ENCODE peak calls at places on chromosomes 5 and 9, in ten cellular contexts. T, A, S, E, Q, K, U, X, F and N are unnamed samples.

GRCh38 chr9:104121022-104121421 is 26.9 kb downstream of the SMC2 start:
- DNase-seq in T (no peak), A (no peak), S (no peak), E (no peak), Q (no peak), K (no peak), U (no peak), X (no peak), F (no peak), N (no peak)

GRCh38 chr5:170513856-170514255 is 10.0 kb downstream of the KCNIP1 start:
- DNase-seq in T (no peak), A (no peak), S (no peak), E (no peak), Q (no peak), K (no peak), U (no peak), X (no peak), F (no peak), N (no peak)

GRCh38 chr5:88833371-88834107 is 49.4 kb downstream of the MEF2C start:
- DNase-seq in T (no peak), A (peak; percentile 78), S (peak; percentile 30), E (peak; percentile 6), Q (no peak), K (no peak), U (peak; percentile 21), X (peak; percentile 60), F (no peak), N (no peak)

GRCh38 chr5:110916373-110917049 is 155.0 kb upstream of the TSLP start:
- DNase-seq in T (no peak), A (no peak), S (no peak), E (no peak), Q (no peak), K (no peak), U (peak; percentile 57), X (peak; percentile 99), F (peak; percentile 86), N (no peak)

GRCh38 chr5:58462154-58462553 is 2.3 kb upstream of the PLK2 start:
- DNase-seq in T (no peak), A (no peak), S (no peak), E (no peak), Q (no peak), K (no peak), U (no peak), X (peak; percentile 26), F (peak; percentile 83), N (no peak)

GRCh38 chr5:112012112-112012511 is 255.1 kb upstream of the NREP start:
- DNase-seq in T (no peak), A (no peak), S (no peak), E (no peak), Q (no peak), K (no peak), U (no peak), X (peak; percentile 35), F (no peak), N (no peak)

GRCh38 chr9:136693490-136694162 is 6.4 kb upstream of the AGPAT2 start:
- DNase-seq in T (no peak), A (no peak), S (no peak), E (no peak), Q (no peak), K (no peak), U (no peak), X (peak; percentile 20), F (peak; percentile 83), N (no peak)

GRCh38 chr5:150317048-150318003 is 14.6 kb upstream of the ARSI start:
- DNase-seq in T (no peak), A (no peak), S (no peak), E (no peak), Q (peak; percentile 55), K (no peak), U (peak; percentile 87), X (peak; percentile 97), F (peak; percentile 95), N (peak; percentile 38)

GRCh38 chr9:105047652-105048031 is 119.7 kb upstream of the ABCA1 start:
- DNase-seq in T (no peak), A (no peak), S (no peak), E (no peak), Q (no peak), K (no peak), U (no peak), X (no peak), F (peak; percentile 58), N (no peak)